ENCODE peak calls at places on chromosomes 5 and 9, in four cellular contexts. One of them, this sample, is unnamed.
A peak's percentile ranks its signal among the peaks of the same experiment; 100 is the strongest.

GRCh38 chr5:139808481-139809330 is 13.1 kb downstream of the PSD2 start:
- DNase-seq in CD4-positive, CD25-positive, alpha-beta regulatory T cell: peak; percentile 15
- DNase-seq in tibial nerve: no peak
- DNase-seq in foreskin keratinocyte: peak; percentile 15
- DNase-seq in this sample: no peak

GRCh38 chr5:78600656-78601452 is 47.7 kb downstream of the LHFPL2 start:
- DNase-seq in CD4-positive, CD25-positive, alpha-beta regulatory T cell: no peak
- DNase-seq in tibial nerve: no peak
- DNase-seq in foreskin keratinocyte: no peak
- DNase-seq in this sample: no peak

GRCh38 chr5:31007672-31008071 is 185.8 kb upstream of the CDH6 start:
- DNase-seq in CD4-positive, CD25-positive, alpha-beta regulatory T cell: no peak
- DNase-seq in tibial nerve: no peak
- DNase-seq in foreskin keratinocyte: no peak
- DNase-seq in this sample: no peak

GRCh38 chr9:33378121-33378795 is 24.1 kb downstream of the AQP7 start:
- DNase-seq in CD4-positive, CD25-positive, alpha-beta regulatory T cell: no peak
- DNase-seq in tibial nerve: no peak
- DNase-seq in foreskin keratinocyte: no peak
- DNase-seq in this sample: no peak

GRCh38 chr9:122536138-122536537 is 9.0 kb upstream of the OR1N1 start:
- DNase-seq in CD4-positive, CD25-positive, alpha-beta regulatory T cell: no peak
- DNase-seq in tibial nerve: no peak
- DNase-seq in foreskin keratinocyte: peak; percentile 4
- DNase-seq in this sample: no peak

GRCh38 chr9:6557883-6558282 is 87.6 kb downstream of the GLDC start:
- DNase-seq in CD4-positive, CD25-positive, alpha-beta regulatory T cell: no peak
- DNase-seq in tibial nerve: no peak
- DNase-seq in foreskin keratinocyte: no peak
- DNase-seq in this sample: no peak

GRCh38 chr5:111748304-111748763 is 8.7 kb downstream of the NREP start:
- DNase-seq in CD4-positive, CD25-positive, alpha-beta regulatory T cell: no peak
- DNase-seq in tibial nerve: no peak
- DNase-seq in foreskin keratinocyte: peak; percentile 55
- DNase-seq in this sample: no peak

GRCh38 chr5:3656803-3657202 is 61.2 kb downstream of the IRX1 start:
- DNase-seq in CD4-positive, CD25-positive, alpha-beta regulatory T cell: no peak
- DNase-seq in tibial nerve: no peak
- DNase-seq in foreskin keratinocyte: no peak
- DNase-seq in this sample: no peak

GRCh38 chr5:149388498-149389190 is 9.6 kb upstream of the IL17B start:
- DNase-seq in CD4-positive, CD25-positive, alpha-beta regulatory T cell: no peak
- DNase-seq in tibial nerve: no peak
- DNase-seq in foreskin keratinocyte: no peak
- DNase-seq in this sample: no peak

GRCh38 chr5:149389552-149390495 is 10.7 kb upstream of the IL17B start:
- DNase-seq in CD4-positive, CD25-positive, alpha-beta regulatory T cell: no peak
- DNase-seq in tibial nerve: no peak
- DNase-seq in foreskin keratinocyte: no peak
- DNase-seq in this sample: no peak

GRCh38 chr5:149392718-149393117 is 13.6 kb upstream of the IL17B start:
- DNase-seq in CD4-positive, CD25-positive, alpha-beta regulatory T cell: no peak
- DNase-seq in tibial nerve: no peak
- DNase-seq in foreskin keratinocyte: peak; percentile 81
- DNase-seq in this sample: no peak

GRCh38 chr5:149387982-149388381 is 8.9 kb upstream of the IL17B start:
- DNase-seq in CD4-positive, CD25-positive, alpha-beta regulatory T cell: no peak
- DNase-seq in tibial nerve: no peak
- DNase-seq in foreskin keratinocyte: no peak
- DNase-seq in this sample: peak; percentile 69

DNA sequence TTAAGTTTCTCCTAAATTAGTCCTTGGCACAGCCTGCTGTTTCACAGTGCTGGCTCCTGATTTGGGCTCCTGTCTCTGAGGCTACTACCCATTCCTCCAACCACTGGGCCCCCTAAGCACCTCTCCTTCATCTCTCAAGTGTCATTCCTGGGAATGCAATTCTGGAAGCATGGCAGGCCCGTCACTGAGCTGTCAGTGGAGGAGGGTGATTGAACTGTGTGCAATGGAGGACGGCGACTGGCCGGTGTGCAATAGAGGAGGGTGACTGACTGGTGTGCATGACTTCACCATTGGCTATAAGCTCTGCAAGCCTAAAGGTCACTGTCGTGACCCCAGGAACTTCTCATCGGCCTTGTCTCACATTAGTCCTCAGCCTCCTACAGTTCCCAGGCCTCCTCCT is 12.4 kb upstream of the IL17B start:
- DNase-seq in CD4-positive, CD25-positive, alpha-beta regulatory T cell: no peak
- DNase-seq in tibial nerve: no peak
- DNase-seq in foreskin keratinocyte: no peak
- DNase-seq in this sample: no peak
- H3K4me1 ChIP-seq in CD4-positive, CD25-positive, alpha-beta regulatory T cell: no peaks in the 10 kb centered on the region
- H3K4me1 ChIP-seq in tibial nerve: peaks cover 21% of the 10 kb centered on the region
- H3K4me1 ChIP-seq in foreskin keratinocyte: peaks cover 3% of the 10 kb centered on the region
- H3K4me1 ChIP-seq in this sample: peaks cover 12% of the 10 kb centered on the region

GRCh38 chr9:114364528-114365041 is 23.2 kb downstream of the AKNA start:
- DNase-seq in CD4-positive, CD25-positive, alpha-beta regulatory T cell: no peak
- DNase-seq in tibial nerve: no peak
- DNase-seq in foreskin keratinocyte: no peak
- DNase-seq in this sample: no peak
- H3K4me1 ChIP-seq in CD4-positive, CD25-positive, alpha-beta regulatory T cell: peaks cover 86% of the 10 kb centered on the region
- H3K4me1 ChIP-seq in tibial nerve: peaks cover 16% of the 10 kb centered on the region
- H3K4me1 ChIP-seq in foreskin keratinocyte: peaks cover 8% of the 10 kb centered on the region
- H3K4me1 ChIP-seq in this sample: no peaks in the 10 kb centered on the region

GRCh38 chr5:172944741-172945140 is 14.5 kb upstream of the RPL26L1 start:
- DNase-seq in CD4-positive, CD25-positive, alpha-beta regulatory T cell: no peak
- DNase-seq in tibial nerve: no peak
- DNase-seq in foreskin keratinocyte: no peak
- DNase-seq in this sample: peak; percentile 20
- H3K4me1 ChIP-seq in CD4-positive, CD25-positive, alpha-beta regulatory T cell: no peaks in the 10 kb centered on the region
- H3K4me1 ChIP-seq in tibial nerve: no peaks in the 10 kb centered on the region
- H3K4me1 ChIP-seq in foreskin keratinocyte: peaks cover 4% of the 10 kb centered on the region
- H3K4me1 ChIP-seq in this sample: no peaks in the 10 kb centered on the region

GRCh38 chr5:177498013-177498847 is 826 bp upstream of the PDLIM7 start:
- DNase-seq in CD4-positive, CD25-positive, alpha-beta regulatory T cell: no peak
- DNase-seq in tibial nerve: no peak
- DNase-seq in foreskin keratinocyte: no peak
- DNase-seq in this sample: peak; percentile 71
- H3K4me1 ChIP-seq in CD4-positive, CD25-positive, alpha-beta regulatory T cell: peaks cover 26% of the 10 kb centered on the region
- H3K4me1 ChIP-seq in tibial nerve: peaks cover 74% of the 10 kb centered on the region
- H3K4me1 ChIP-seq in foreskin keratinocyte: peaks cover 24% of the 10 kb centered on the region
- H3K4me1 ChIP-seq in this sample: peaks cover 13% of the 10 kb centered on the region

GRCh38 chr9:27391495-27391894 is 94.5 kb upstream of the EQTN start:
- DNase-seq in CD4-positive, CD25-positive, alpha-beta regulatory T cell: no peak
- DNase-seq in tibial nerve: no peak
- DNase-seq in foreskin keratinocyte: no peak
- DNase-seq in this sample: no peak

GRCh38 chr9:27385606-27386005 is 88.7 kb upstream of the EQTN start:
- DNase-seq in CD4-positive, CD25-positive, alpha-beta regulatory T cell: no peak
- DNase-seq in tibial nerve: no peak
- DNase-seq in foreskin keratinocyte: peak; percentile 81
- DNase-seq in this sample: no peak

GRCh38 chr9:27386759-27387158 is 89.8 kb upstream of the EQTN start:
- DNase-seq in CD4-positive, CD25-positive, alpha-beta regulatory T cell: no peak
- DNase-seq in tibial nerve: no peak
- DNase-seq in foreskin keratinocyte: no peak
- DNase-seq in this sample: no peak

GRCh38 chr9:27384262-27385014 is 87.5 kb upstream of the EQTN start:
- DNase-seq in CD4-positive, CD25-positive, alpha-beta regulatory T cell: no peak
- DNase-seq in tibial nerve: no peak
- DNase-seq in foreskin keratinocyte: no peak
- DNase-seq in this sample: no peak

DNA sequence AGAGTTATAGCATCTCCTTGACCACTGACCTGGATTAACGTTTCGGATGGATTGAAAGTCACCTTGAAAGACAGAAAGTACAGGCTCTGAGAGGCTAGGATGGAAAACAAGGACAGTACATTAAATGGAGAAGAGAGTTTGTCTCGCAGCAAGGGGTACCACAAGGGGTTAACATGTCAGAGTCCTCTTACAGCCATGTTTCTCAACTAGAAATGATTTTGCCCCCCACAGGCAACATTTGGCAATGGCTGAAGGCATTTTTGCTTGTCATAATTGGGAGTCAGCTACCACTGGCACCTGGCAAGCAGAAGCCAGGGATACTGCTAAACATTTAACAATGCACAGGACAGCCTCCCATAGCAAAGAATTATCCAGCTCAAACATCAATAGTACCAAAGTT is 90.8 kb upstream of the EQTN start:
- DNase-seq in CD4-positive, CD25-positive, alpha-beta regulatory T cell: no peak
- DNase-seq in tibial nerve: no peak
- DNase-seq in foreskin keratinocyte: no peak
- DNase-seq in this sample: no peak
- H3K4me1 ChIP-seq in CD4-positive, CD25-positive, alpha-beta regulatory T cell: no peaks in the 10 kb centered on the region
- H3K4me1 ChIP-seq in tibial nerve: peaks cover 7% of the 10 kb centered on the region
- H3K4me1 ChIP-seq in foreskin keratinocyte: peaks cover 27% of the 10 kb centered on the region
- H3K4me1 ChIP-seq in this sample: peaks cover 8% of the 10 kb centered on the region

GRCh38 chr9:134659688-134660131 is 18.1 kb downstream of the COL5A1 start:
- DNase-seq in CD4-positive, CD25-positive, alpha-beta regulatory T cell: no peak
- DNase-seq in tibial nerve: no peak
- DNase-seq in foreskin keratinocyte: no peak
- DNase-seq in this sample: no peak
- H3K4me1 ChIP-seq in CD4-positive, CD25-positive, alpha-beta regulatory T cell: no peaks in the 10 kb centered on the region
- H3K4me1 ChIP-seq in tibial nerve: peaks cover 80% of the 10 kb centered on the region
- H3K4me1 ChIP-seq in foreskin keratinocyte: no peaks in the 10 kb centered on the region
- H3K4me1 ChIP-seq in this sample: peaks cover 31% of the 10 kb centered on the region

This sample was measured in ovary.